ENCODE peak calls at places on chromosomes 4 and X, in eight cellular contexts. Z is left lung, G is spleen, O is cardiac muscle cell, P is kidney epithelial cell, B is AG04449, Y is pancreas, N is lower lobe of right lung. X is an unnamed sample.

GRCh38 chr4:185640809-185641675 is 105.7 kb upstream of the PDLIM3 start:
- DNase-seq in Z (no peak), G (no peak), O (peak), P (peak), B (peak), Y (no peak), N (no peak), X (peak)

GRCh38 chr4:123776267-123776666 is 379.7 kb downstream of the SPRY1 start:
- DNase-seq in Z (no peak), G (no peak), O (no peak), P (no peak), B (no peak), Y (no peak), N (no peak), X (no peak)

GRCh38 chr4:15893967-15894366 is 44.6 kb downstream of the FGFBP1 start:
- DNase-seq in Z (no peak), G (no peak), O (peak), P (peak), B (peak), Y (no peak), N (no peak), X (peak)

GRCh38 chrX:40132751-40133150 is 35.0 kb upstream of the BCOR start:
- DNase-seq in Z (no peak), G (no peak), O (peak), P (peak), B (peak), Y (peak), N (peak), X (no peak)

GRCh38 chr4:84530449-84530848 is 31.4 kb upstream of the NKX6-1 start:
- DNase-seq in Z (no peak), G (no peak), O (peak), P (no peak), B (no peak), Y (no peak), N (no peak), X (no peak)

GRCh38 chr4:124936427-124936826 is 223.9 kb upstream of the ANKRD50 start:
- DNase-seq in Z (no peak), G (no peak), O (peak), P (no peak), B (no peak), Y (peak), N (peak), X (no peak)

GRCh38 chr4:52838729-52839722 is 23.1 kb upstream of the RASL11B start:
- DNase-seq in Z (no peak), G (no peak), O (no peak), P (no peak), B (no peak), Y (no peak), N (no peak), X (no peak)

GRCh38 chr4:133921280-133922195 is 280.1 kb downstream of the PABPC4L start:
- DNase-seq in Z (no peak), G (no peak), O (peak), P (no peak), B (no peak), Y (no peak), N (no peak), X (no peak)

GRCh38 chrX:38754102-38754790 is 47.0 kb upstream of the MID1IP1 start:
- DNase-seq in Z (no peak), G (no peak), O (peak), P (no peak), B (no peak), Y (peak), N (no peak), X (no peak)

GRCh38 chr4:77025643-77026321 is 50.0 kb downstream of the CCNI start:
- DNase-seq in Z (no peak), G (no peak), O (peak), P (no peak), B (no peak), Y (no peak), N (no peak), X (no peak)

GRCh38 chr4:150976478-150977118 is 38.5 kb downstream of the LRBA start:
- DNase-seq in Z (no peak), G (no peak), O (no peak), P (no peak), B (no peak), Y (no peak), N (no peak), X (no peak)

GRCh38 chr4:8655411-8656184 is 63.0 kb downstream of the CPZ start:
- DNase-seq in Z (peak), G (no peak), O (no peak), P (no peak), B (no peak), Y (no peak), N (no peak), X (no peak)

GRCh38 chr4:101953949-101954348 is 163.4 kb downstream of the BANK1 start:
- DNase-seq in Z (no peak), G (no peak), O (peak), P (peak), B (no peak), Y (no peak), N (no peak), X (peak)

GRCh38 chr4:97367878-97368277 is 775.4 kb downstream of the STPG2 start:
- DNase-seq in Z (no peak), G (no peak), O (peak), P (peak), B (no peak), Y (no peak), N (no peak), X (peak)

GRCh38 chr4:89048906-89049601 is 7.9 kb downstream of the FAM13A start:
- DNase-seq in Z (no peak), G (no peak), O (no peak), P (no peak), B (no peak), Y (no peak), N (no peak), X (no peak)

GRCh38 chr4:69984030-69984443 is 11.7 kb upstream of the STATH start:
- DNase-seq in Z (no peak), G (no peak), O (peak), P (peak), B (no peak), Y (peak), N (no peak), X (peak)

GRCh38 chr4:106355193-106355592 is 13.4 kb downstream of the GIMD1 start:
- DNase-seq in Z (no peak), G (no peak), O (peak), P (no peak), B (no peak), Y (no peak), N (no peak), X (no peak)

GRCh38 chrX:105765691-105766090 is 56.6 kb upstream of the NRK start:
- DNase-seq in Z (no peak), G (no peak), O (no peak), P (no peak), B (no peak), Y (no peak), N (no peak), X (no peak)

GRCh38 chr4:131427000-131427399 is 1722.1 kb upstream of the PCDH10 start:
- DNase-seq in Z (no peak), G (no peak), O (no peak), P (no peak), B (no peak), Y (no peak), N (no peak), X (no peak)

GRCh38 chr4:131426023-131426758 is 1722.9 kb upstream of the PCDH10 start:
- DNase-seq in Z (no peak), G (no peak), O (no peak), P (no peak), B (no peak), Y (no peak), N (no peak), X (no peak)

GRCh38 chr4:131430302-131430701 is 1718.8 kb upstream of the PCDH10 start:
- DNase-seq in Z (no peak), G (no peak), O (no peak), P (no peak), B (no peak), Y (no peak), N (no peak), X (no peak)
- TF ChIP-seq CTCF in Z (no peak), G (no peak), O (no peak), P (no peak), B (no peak), Y (no peak), N (no peak), X (peak)

GRCh38 chrX:13759152-13759718 is 24.7 kb downstream of the OFD1 start:
- DNase-seq in Z (no peak), G (no peak), O (no peak), P (no peak), B (no peak), Y (no peak), N (no peak), X (no peak)

GRCh38 chrX:13762015-13762414 is 27.5 kb downstream of the OFD1 start:
- DNase-seq in Z (no peak), G (no peak), O (no peak), P (no peak), B (no peak), Y (no peak), N (no peak), X (no peak)

GRCh38 chrX:13760428-13760827 is 25.9 kb downstream of the OFD1 start:
- DNase-seq in Z (no peak), G (no peak), O (no peak), P (no peak), B (no peak), Y (no peak), N (no peak), X (no peak)

GRCh38 chrX:13763489-13763888 is 28.9 kb downstream of the OFD1 start:
- DNase-seq in Z (no peak), G (no peak), O (no peak), P (no peak), B (no peak), Y (no peak), N (peak), X (no peak)

GRCh38 chrX:13761606-13762005 is 27.1 kb downstream of the OFD1 start:
- DNase-seq in Z (no peak), G (no peak), O (peak), P (no peak), B (no peak), Y (no peak), N (no peak), X (no peak)
- H3K4me3 ChIP-seq in Z (no peak), G (no peak), O (no peak), P (no peak), B (no peak), Y (no peak), N (no peak), X (no peak)

DNA sequence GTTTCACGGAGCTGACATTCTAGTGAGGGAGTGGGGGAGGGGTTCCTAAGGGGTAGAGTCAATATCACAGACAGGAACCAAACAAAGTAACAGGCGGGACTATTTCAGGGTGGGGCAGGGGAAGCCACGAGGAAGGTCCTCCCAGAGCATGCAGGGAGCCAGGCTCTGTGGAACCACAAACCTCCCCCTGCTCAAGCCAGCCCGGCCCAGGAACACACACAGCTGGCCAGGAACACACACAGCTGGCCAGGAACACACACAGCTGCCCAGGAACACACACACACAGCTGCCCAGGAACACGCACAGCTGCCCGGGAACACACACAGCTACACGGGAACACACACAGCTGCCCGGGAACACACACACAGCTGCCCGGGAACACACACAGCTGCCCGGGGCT is 24.8 kb downstream of the EVC2 start:
- DNase-seq in Z (no peak), G (no peak), O (peak), P (no peak), B (no peak), Y (no peak), N (no peak), X (no peak)
- TF ChIP-seq CTCF in Z (no peak), G (no peak), O (no peak), P (no peak), B (no peak), Y (no peak), N (no peak), X (no peak)

DNA sequence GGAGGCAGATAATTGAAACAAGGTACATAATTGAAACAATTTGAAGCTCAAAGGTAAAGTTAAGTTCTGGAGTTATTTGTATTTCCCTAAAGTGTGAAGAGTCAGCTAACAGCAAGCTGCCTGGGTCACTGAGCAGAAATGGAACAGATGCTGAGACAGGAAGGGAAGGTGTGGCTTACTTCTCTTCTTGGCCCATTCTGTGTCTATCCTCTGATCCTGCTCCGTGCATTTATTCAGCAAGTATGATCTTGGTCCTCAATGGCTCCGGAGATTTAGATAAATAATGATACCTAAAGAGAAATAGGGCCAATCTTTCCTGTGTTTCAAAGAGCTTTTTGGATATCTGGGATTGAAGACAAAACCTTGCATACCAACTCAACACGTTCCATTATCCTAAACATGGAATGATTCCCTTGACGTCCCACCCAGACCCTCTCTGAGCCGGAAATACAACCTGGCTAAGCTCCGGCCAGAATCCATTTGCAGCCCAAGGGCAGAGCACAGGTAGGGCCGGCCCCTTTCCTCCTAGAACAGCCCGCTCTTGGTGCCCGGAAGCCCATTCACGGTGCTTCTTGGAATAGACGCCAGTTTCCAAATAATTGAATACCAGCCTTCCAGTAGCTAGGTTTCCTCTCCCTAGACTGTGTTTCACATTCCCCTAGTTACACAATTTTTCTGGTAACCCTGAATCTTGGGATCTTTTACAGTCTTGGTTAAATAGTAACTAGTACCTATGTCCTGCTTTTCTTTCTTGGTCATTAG is 210.9 kb downstream of the NWD2 start:
- DNase-seq in Z (no peak), G (no peak), O (no peak), P (no peak), B (no peak), Y (peak), N (peak), X (no peak)
- H3K4me3 ChIP-seq in Z (no peak), G (no peak), O (no peak), P (no peak), B (no peak), Y (peak), N (peak), X (peak)

X was measured in epithelial cell of proximal tubule.